ENCODE peak calls at places on chromosome 22, in five cellular contexts. N is lung, K is uterus, D is H7, R is caudate nucleus. B is an unnamed sample.

GRCh38 chr22:19203839-19204238 is 25.3 kb upstream of the SLC25A1 start:
- DNase-seq in N (no peak), K (no peak), D (no peak), R (no peak), B (no peak)

GRCh38 chr22:46028069-46028991 is 51.4 kb upstream of the WNT7B start:
- DNase-seq in N (no peak), K (peak), D (peak), R (no peak), B (peak)

GRCh38 chr22:50705219-50705691 is 32.6 kb downstream of the SHANK3 start:
- DNase-seq in N (no peak), K (no peak), D (peak), R (peak), B (no peak)

GRCh38 chr22:38424525-38425080 is 30.4 kb downstream of the KCNJ4 start:
- DNase-seq in N (no peak), K (no peak), D (no peak), R (no peak), B (no peak)

GRCh38 chr22:17601031-17601430 is 27.5 kb downstream of the ATP6V1E1 start:
- DNase-seq in N (no peak), K (no peak), D (no peak), R (no peak), B (no peak)

GRCh38 chr22:40345271-40345670 is 1.0 kb upstream of the ADSL start:
- DNase-seq in N (no peak), K (no peak), D (no peak), R (no peak), B (no peak)

GRCh38 chr22:25482868-25483639 is 81.4 kb upstream of the GRK3 start:
- DNase-seq in N (no peak), K (no peak), D (no peak), R (peak), B (no peak)

GRCh38 chr22:48084041-48084748 is 1321.7 kb downstream of the TBC1D22A start:
- DNase-seq in N (no peak), K (no peak), D (no peak), R (no peak), B (no peak)

GRCh38 chr22:47107431-47107830 is 345.0 kb downstream of the TBC1D22A start:
- DNase-seq in N (no peak), K (no peak), D (no peak), R (no peak), B (no peak)

GRCh38 chr22:36194971-36195370 is 6.6 kb downstream of the APOL4 start:
- DNase-seq in N (peak), K (peak), D (peak), R (peak), B (no peak)

GRCh38 chr22:42190274-42190673 is 59.7 kb upstream of the CYP2D6 start:
- DNase-seq in N (no peak), K (no peak), D (no peak), R (no peak), B (no peak)

B was measured in mesenteric fat pad.